ENCODE peak calls at places on chromosomes 5 and 9, in six cellular contexts. P is H9, A is PC-9, T is heart left ventricle, L is fibroblast of lung, H is iPS DF 6.9. E is an unnamed sample.

GRCh38 chr9:18281291-18281690 is 192.7 kb upstream of the ADAMTSL1 start:
- DNase-seq in T (no peak), H (no peak), P (no peak), L (no peak), A (no peak), E (no peak)

GRCh38 chr5:127820910-127821553 is 117.8 kb downstream of the CCDC192 start:
- DNase-seq in L (peak; percentile 27), T (no peak), A (peak; percentile 62), P (no peak), H (no peak), E (no peak)

GRCh38 chr5:128084228-128085167 is 932 bp downstream of the SLC12A2 start:
- DNase-seq in P (peak; percentile 43), L (no peak), T (peak; percentile 48), H (no peak), A (no peak), E (peak; percentile 76)

GRCh38 chr5:178554311-178554710 is 35.9 kb downstream of the COL23A1 start:
- DNase-seq in P (no peak), L (no peak), A (no peak), H (no peak), T (no peak), E (no peak)

GRCh38 chr9:131627326-131627845 is 82.1 kb downstream of the PRRT1B start:
- DNase-seq in A (no peak), P (no peak), T (no peak), L (peak; percentile 56), H (no peak), E (no peak)

GRCh38 chr9:37676411-37676830 is 25.7 kb downstream of the FRMPD1 start:
- DNase-seq in T (peak; percentile 62), A (no peak), L (no peak), H (no peak), P (no peak), E (no peak)

GRCh38 chr5:16603701-16604100 is 13.1 kb downstream of the RETREG1 start:
- DNase-seq in T (no peak), H (no peak), P (no peak), A (no peak), L (no peak), E (no peak)

GRCh38 chr9:96875460-96876142 is 21.3 kb upstream of the ZNF782 start:
- DNase-seq in A (peak; percentile 68), T (peak; percentile 66), L (peak; percentile 83), H (peak; percentile 95), P (peak; percentile 97), E (peak; percentile 83)

GRCh38 chr5:50888754-50889153 is 222.3 kb downstream of the PARP8 start:
- DNase-seq in L (no peak), T (no peak), P (no peak), A (no peak), H (no peak), E (no peak)

GRCh38 chr5:108074626-108075025 is 307.3 kb downstream of the FBXL17 start:
- DNase-seq in L (peak; percentile 4), H (no peak), T (no peak), A (no peak), P (no peak), E (no peak)

GRCh38 chr9:676780-677458 is 164.6 kb upstream of the DMRT1 start:
- DNase-seq in P (no peak), T (no peak), L (no peak), A (no peak), H (no peak), E (no peak)

GRCh38 chr5:29508131-29508530 is 1685.4 kb upstream of the CDH6 start:
- DNase-seq in P (no peak), H (no peak), A (peak; percentile 13), T (no peak), L (no peak), E (no peak)

GRCh38 chr5:1242733-1243486 is 17.7 kb downstream of the SLC6A18 start:
- DNase-seq in T (no peak), L (no peak), H (no peak), A (no peak), P (no peak), E (no peak)

GRCh38 chr5:14790220-14790619 is 81.4 kb downstream of the ANKH start:
- DNase-seq in L (peak; percentile 14), H (no peak), P (no peak), T (no peak), A (no peak), E (no peak)

GRCh38 chr9:124423591-124423990 is 8.3 kb upstream of the PSMB7 start:
- DNase-seq in L (no peak), H (no peak), A (no peak), P (no peak), T (no peak), E (no peak)

GRCh38 chr9:108662935-108663334 is 192.9 kb downstream of the ACTL7B start:
- DNase-seq in A (no peak), T (no peak), L (no peak), P (no peak), H (no peak), E (no peak)

GRCh38 chr5:147040856-147041255 is 162.3 kb upstream of the PPP2R2B start:
- DNase-seq in L (no peak), H (no peak), P (no peak), A (no peak), T (no peak), E (no peak)

GRCh38 chr5:56607074-56607473 is 208.3 kb upstream of the MAP3K1 start:
- DNase-seq in T (no peak), P (no peak), H (no peak), A (no peak), L (no peak), E (no peak)

GRCh38 chr5:122434547-122434946 is 122.5 kb downstream of the SNCAIP start:
- DNase-seq in A (no peak), T (no peak), P (no peak), L (no peak), H (no peak), E (no peak)

GRCh38 chr5:107474724-107475489 is 195.8 kb downstream of the EFNA5 start:
- DNase-seq in P (no peak), H (no peak), A (peak; percentile 95), L (no peak), T (no peak), E (no peak)

GRCh38 chr9:96603305-96604004 is 16.2 kb downstream of the CDC14B start:
- DNase-seq in A (no peak), T (no peak), P (no peak), L (no peak), H (no peak), E (no peak)

GRCh38 chr9:68974431-68974830 is 39.5 kb downstream of the PRKACG start:
- DNase-seq in L (no peak), T (no peak), H (no peak), A (no peak), P (no peak), E (no peak)

GRCh38 chr5:139565411-139566305 is 4.5 kb downstream of the UBE2D2 start:
- DNase-seq in P (no peak), H (no peak), L (no peak), T (no peak), A (no peak), E (no peak)

GRCh38 chr5:34707451-34708107 is 51.5 kb downstream of the RAI14 start:
- DNase-seq in A (no peak), H (no peak), P (no peak), L (no peak), T (no peak), E (no peak)

GRCh38 chr9:35274988-35275387 is 113.2 kb downstream of the UNC13B start:
- DNase-seq in L (no peak), H (no peak), P (no peak), T (no peak), A (no peak), E (no peak)

GRCh38 chr9:35280394-35280793 is 118.6 kb downstream of the UNC13B start:
- DNase-seq in H (no peak), P (no peak), A (no peak), T (no peak), L (no peak), E (no peak)

GRCh38 chr9:35279946-35280345 is 118.1 kb downstream of the UNC13B start:
- DNase-seq in P (no peak), L (no peak), A (no peak), H (no peak), T (no peak), E (no peak)

GRCh38 chr9:35277171-35277520 is 115.3 kb downstream of the UNC13B start:
- DNase-seq in A (no peak), H (no peak), L (peak; percentile 46), T (no peak), P (no peak), E (no peak)

GRCh38 chr9:35277649-35278359 is 116.0 kb downstream of the UNC13B start:
- DNase-seq in H (no peak), A (no peak), P (no peak), T (no peak), L (peak; percentile 91), E (no peak)
- H3K27ac ChIP-seq in H (no peak overlapping the region), A (no peak overlapping the region), P (no peak overlapping the region), T (peak overlapping the region; percentile 45), L (no peak overlapping the region), E (no peak overlapping the region)

GRCh38 chr9:129989362-129989708 is 53.7 kb downstream of the FNBP1 start:
- DNase-seq in H (no peak), P (no peak), T (no peak), L (no peak), A (no peak), E (no peak)
- H3K27ac ChIP-seq in H (no peak overlapping the region), P (peak overlapping the region; percentile 13), T (no peak overlapping the region), L (no peak overlapping the region), A (no peak overlapping the region), E (no peak overlapping the region)

DNA sequence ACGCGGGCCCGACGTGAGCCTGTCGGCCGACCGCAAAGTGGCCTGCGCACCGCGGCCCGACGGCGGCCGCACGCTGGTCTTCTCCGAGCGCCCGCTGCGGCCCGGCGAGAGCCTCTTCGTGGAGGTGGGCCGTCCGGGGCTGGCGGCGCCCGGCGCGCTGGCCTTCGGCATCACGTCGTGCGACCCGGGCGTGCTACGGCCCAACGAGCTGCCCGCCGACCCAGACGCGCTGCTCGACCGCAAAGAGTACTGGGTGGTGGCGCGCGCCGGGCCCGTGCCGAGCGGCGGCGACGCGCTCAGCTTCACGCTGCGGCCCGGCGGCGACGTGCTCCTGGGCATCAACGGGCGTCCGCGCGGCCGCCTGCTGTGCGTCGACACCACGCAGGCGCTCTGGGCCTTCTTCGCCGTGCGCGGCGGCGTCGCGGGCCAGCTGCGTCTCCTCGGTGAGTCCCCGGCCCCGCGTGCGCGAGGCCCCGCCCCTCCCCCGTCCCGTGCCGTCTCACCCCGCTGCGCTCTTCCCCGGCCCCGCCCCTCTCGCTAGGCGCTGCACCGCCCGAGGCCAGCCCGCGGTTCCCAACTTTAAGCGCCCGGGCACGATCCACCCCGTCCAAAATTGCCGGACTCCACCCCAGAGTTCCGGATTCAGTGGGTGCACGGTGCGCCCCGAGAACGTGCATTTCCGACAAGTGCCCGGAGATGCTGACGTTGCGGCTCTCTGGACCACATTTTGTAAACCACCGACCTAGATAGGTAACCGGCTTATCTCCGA is 42.8 kb downstream of the NEURL1B start:
- DNase-seq in A (no peak), H (no peak), T (no peak), P (peak; percentile 68), L (no peak), E (no peak)
- H3K27ac ChIP-seq in A (no peak overlapping the region), H (no peak overlapping the region), T (no peak overlapping the region), P (no peak overlapping the region), L (no peak overlapping the region), E (no peak overlapping the region)

DNA sequence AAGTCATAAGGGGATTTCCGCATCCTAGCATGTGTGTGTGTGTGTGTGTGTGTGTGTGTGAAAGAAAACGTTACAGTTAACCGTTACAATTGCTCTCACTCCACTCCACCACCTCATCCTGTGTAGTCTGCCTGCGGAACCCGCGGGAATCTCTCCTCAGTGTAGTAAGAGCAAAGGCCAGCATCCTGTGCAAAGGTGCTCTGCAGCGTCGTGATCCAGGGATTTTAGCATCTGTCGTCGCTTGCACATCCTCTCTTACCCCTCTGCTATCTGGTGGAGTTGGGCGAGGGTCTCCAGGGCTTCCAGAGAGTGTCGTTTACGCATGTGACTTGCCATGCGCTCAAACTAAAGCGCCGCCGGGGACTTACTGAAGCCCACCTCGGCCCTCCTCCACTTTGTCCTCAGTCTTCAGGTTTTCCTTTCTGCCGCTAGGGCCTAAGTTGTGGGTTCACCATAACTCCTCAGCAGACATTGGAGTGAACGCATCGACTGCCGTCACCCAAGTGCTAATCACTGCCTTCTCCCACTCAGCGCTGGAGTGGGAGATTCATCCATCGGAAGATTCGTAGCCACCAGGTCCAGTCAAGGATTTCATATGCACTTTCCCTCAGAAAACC is 3.9 kb downstream of the CDKN2B start:
- DNase-seq in A (no peak), H (no peak), T (no peak), P (peak; percentile 64), L (no peak), E (no peak)
- H3K27ac ChIP-seq in A (no peak overlapping the region), H (no peak overlapping the region), T (no peak overlapping the region), P (no peak overlapping the region), L (no peak overlapping the region), E (peak overlapping the region; percentile 18)